ENCODE peak calls at places on chromosomes 6 and 20, in five cellular contexts. D, R, G, C and M are unnamed samples.

GRCh38 chr20:2000286-2000685 is 6.4 kb upstream of the PDYN start:
- DNase-seq in D (no peak), R (no peak), C (no peak), G (no peak), M (no peak)

GRCh38 chr20:38286586-38287502 is 17.1 kb upstream of the BPI start:
- DNase-seq in G (peak), C (no peak), R (no peak), D (no peak), M (no peak)

GRCh38 chr6:158708239-158708638 is 58.4 kb downstream of the SYTL3 start:
- DNase-seq in D (no peak), R (no peak), G (peak), C (peak), M (no peak)

GRCh38 chr20:62055106-62055861 is 10.4 kb downstream of the TAF4 start:
- DNase-seq in C (no peak), G (no peak), D (no peak), R (no peak), M (no peak)

GRCh38 chr6:19413323-19413722 is 423.8 kb upstream of the ID4 start:
- DNase-seq in D (no peak), G (peak), R (no peak), C (peak), M (no peak)

GRCh38 chr6:44256291-44257006 is 879 bp downstream of the SLC35B2 start:
- DNase-seq in G (peak), R (no peak), D (no peak), C (no peak), M (no peak)

GRCh38 chr6:43504756-43505593 is 5.2 kb downstream of the LRRC73 start:
- DNase-seq in G (no peak), R (no peak), D (no peak), C (no peak), M (no peak)

GRCh38 chr20:8132015-8132631 is at the start of gene PLCB1:
- DNase-seq in D (peak), R (peak), C (peak), G (peak), M (peak)

GRCh38 chr20:17304785-17305184 is 77.9 kb downstream of the PCSK2 start:
- DNase-seq in D (no peak), C (no peak), R (no peak), G (no peak), M (no peak)

GRCh38 chr20:49237531-49237930 is 18.3 kb downstream of the DDX27 start:
- DNase-seq in D (no peak), G (no peak), R (no peak), C (no peak), M (no peak)

GRCh38 chr20:48632825-48633619 is 194.8 kb downstream of the PREX1 start:
- DNase-seq in C (no peak), D (no peak), R (no peak), G (no peak), M (no peak)

GRCh38 chr6:144294016-144294415 is 8.9 kb downstream of the UTRN start:
- DNase-seq in R (no peak), D (no peak), G (no peak), C (peak), M (no peak)

GRCh38 chr20:63273635-63274380 is 1.2 kb downstream of the ARFGAP1 start:
- DNase-seq in G (no peak), D (no peak), C (peak), R (no peak), M (no peak)

GRCh38 chr6:155958550-155958949 is 502.9 kb upstream of the NOX3 start:
- DNase-seq in R (peak), C (no peak), D (no peak), G (peak), M (no peak)

GRCh38 chr6:132199343-132199742 is 201.9 kb downstream of the MOXD1 start:
- DNase-seq in D (no peak), R (no peak), G (no peak), C (peak), M (no peak)

GRCh38 chr20:38156888-38157634 is 8.0 kb downstream of the TGM2 start:
- DNase-seq in R (no peak), C (no peak), D (no peak), G (peak), M (no peak)